ENCODE peak calls at places on chromosomes 7 and 10, in nine cellular contexts. N is osteoblast; S is OCI-LY7; U is trophoblast cell; I is effector memory CD4-positive, alpha-beta T cell; P is Karpas-422; E is left ventricle myocardium inferior; J is WERI-Rb-1; W is colonic mucosa. T is an unnamed sample. For H3K9me3, the result is how much of the 10 kb centered on the place peaks cover.

GRCh38 chr7:63104666-63105065 is 894.0 kb upstream of the ZNF722 start:
- DNase-seq in U (no peak), I (no peak), W (no peak), N (no peak), J (no peak), P (no peak), E (no peak), S (no peak), T (no peak)

GRCh38 chr10:78526347-78526746 is 492.7 kb downstream of the RPS24 start:
- DNase-seq in N (no peak), P (no peak), U (no peak), E (no peak), W (no peak), I (no peak), S (no peak), J (no peak), T (no peak)

GRCh38 chr7:2530076-2530967 is 10.7 kb downstream of the LFNG start:
- DNase-seq in P (no peak), E (peak), N (peak), I (peak), U (no peak), S (no peak), W (peak), J (no peak), T (no peak)

GRCh38 chr10:33381897-33382578 is 47.6 kb upstream of the NRP1 start:
- DNase-seq in U (no peak), W (peak), N (peak), I (no peak), S (no peak), J (no peak), P (no peak), E (no peak), T (no peak)

GRCh38 chr7:114085592-114086490 is 167.0 kb upstream of the PPP1R3A start:
- DNase-seq in E (peak), W (peak), S (no peak), I (no peak), N (peak), U (peak), P (no peak), J (peak), T (peak)

GRCh38 chr7:94001396-94001795 is 2.8 kb downstream of the BET1 start:
- DNase-seq in U (no peak), W (no peak), S (no peak), P (no peak), E (no peak), N (peak), I (no peak), J (no peak), T (no peak)

GRCh38 chr10:29896053-29896452 is 163.3 kb downstream of the JCAD start:
- DNase-seq in U (no peak), N (peak), J (no peak), W (no peak), P (no peak), S (no peak), I (no peak), E (no peak), T (no peak)

GRCh38 chr10:18005781-18006456 is 54.2 kb downstream of the SLC39A12 start:
- DNase-seq in E (no peak), I (no peak), N (peak), W (no peak), S (no peak), U (no peak), P (no peak), J (no peak), T (no peak)

GRCh38 chr10:26503911-26504310 is 65.8 kb downstream of the APBB1IP start:
- DNase-seq in S (peak), P (no peak), J (peak), W (no peak), U (peak), N (no peak), I (no peak), E (no peak), T (no peak)

GRCh38 chr10:48289652-48290238 is 15.2 kb upstream of the FRMPD2 start:
- DNase-seq in E (peak), W (peak), I (peak), J (peak), U (peak), S (peak), N (no peak), P (peak), T (peak)

GRCh38 chr7:106367018-106367420 is 82.2 kb upstream of the NAMPT start:
- DNase-seq in U (peak), J (peak), I (no peak), S (peak), N (peak), E (no peak), P (peak), W (no peak), T (no peak)

GRCh38 chr10:25933653-25934608 is at the start of gene MYO3A:
- DNase-seq in E (no peak), U (no peak), I (no peak), P (no peak), N (no peak), J (peak), S (no peak), W (no peak), T (no peak)

GRCh38 chr7:151748733-151749132 is 128.2 kb downstream of the PRKAG2 start:
- DNase-seq in W (no peak), J (no peak), P (no peak), N (no peak), E (no peak), S (no peak), U (no peak), I (no peak), T (no peak)

GRCh38 chr7:150838965-150839650 is 13.2 kb upstream of the AOC1 start:
- DNase-seq in S (no peak), U (peak), I (no peak), P (no peak), J (no peak), E (no peak), N (no peak), W (no peak), T (no peak)

GRCh38 chr10:74786126-74786525 is 40.3 kb upstream of the KAT6B start:
- DNase-seq in I (no peak), N (no peak), E (no peak), S (no peak), W (no peak), P (no peak), U (no peak), J (no peak), T (no peak)

GRCh38 chr7:93890464-93891068 is at the start of gene TFPI2:
- DNase-seq in S (no peak), P (no peak), J (peak), U (peak), E (peak), N (peak), I (no peak), W (peak), T (peak)

GRCh38 chr7:5792268-5792667 is 10.8 kb upstream of the RNF216 start:
- DNase-seq in E (no peak), U (no peak), N (no peak), W (no peak), P (no peak), I (no peak), J (no peak), S (no peak), T (no peak)

GRCh38 chr10:77637986-77638765 is 568 bp upstream of the KCNMA1 start:
- DNase-seq in E (no peak), W (no peak), I (no peak), S (no peak), U (peak), N (peak), J (peak), P (peak), T (no peak)

GRCh38 chr10:6786579-6787031 is 206.5 kb upstream of the PRKCQ start:
- DNase-seq in I (no peak), J (no peak), P (no peak), N (no peak), E (no peak), W (no peak), U (peak), S (no peak), T (no peak)

GRCh38 chr10:70378122-70378521 is 4.3 kb downstream of the LRRC20 start:
- DNase-seq in U (peak), S (no peak), E (no peak), P (peak), I (no peak), N (peak), W (no peak), J (peak), T (no peak)

GRCh38 chr7:32952876-32953275 is 4.4 kb upstream of the FKBP9 start:
- DNase-seq in W (no peak), J (peak), U (no peak), N (peak), S (no peak), P (no peak), E (no peak), I (no peak), T (no peak)

GRCh38 chr7:11427686-11428273 is 404.2 kb downstream of the THSD7A start:
- DNase-seq in J (no peak), E (no peak), I (no peak), P (peak), S (peak), W (no peak), N (peak), U (peak), T (no peak)

GRCh38 chr7:115676080-115676479 is 354.5 kb downstream of the TFEC start:
- DNase-seq in E (no peak), W (no peak), I (no peak), P (no peak), N (no peak), S (no peak), U (peak), J (peak), T (no peak)

GRCh38 chr7:131899271-131900030 is 343.0 kb upstream of the PODXL start:
- DNase-seq in W (no peak), P (no peak), U (no peak), S (no peak), N (no peak), J (no peak), I (no peak), E (no peak), T (no peak)

GRCh38 chr10:63702107-63702506 is 180.9 kb downstream of the REEP3 start:
- DNase-seq in S (no peak), E (no peak), P (no peak), U (no peak), J (no peak), N (no peak), W (no peak), I (no peak), T (no peak)

GRCh38 chr10:119408072-119408471 is 134.4 kb downstream of the RGS10 start:
- DNase-seq in J (no peak), I (no peak), W (no peak), U (no peak), E (no peak), N (no peak), S (no peak), P (no peak), T (no peak)

GRCh38 chr10:43228783-43229207 is 38.1 kb downstream of the RASGEF1A start:
- DNase-seq in J (no peak), N (peak), S (no peak), U (no peak), W (no peak), P (no peak), I (no peak), E (peak), T (no peak)

GRCh38 chr7:55624813-55625212 is 52.5 kb upstream of the VOPP1 start:
- DNase-seq in I (no peak), E (no peak), W (no peak), U (no peak), N (no peak), S (no peak), J (no peak), P (no peak), T (no peak)

GRCh38 chr7:33757563-33758165 is 147.7 kb upstream of the BMPER start:
- DNase-seq in P (peak), E (no peak), S (peak), J (peak), N (no peak), W (peak), U (peak), I (no peak), T (peak)

GRCh38 chr7:156474241-156474743 is 166.3 kb upstream of the RNF32 start:
- DNase-seq in J (no peak), N (peak), U (no peak), S (no peak), E (no peak), P (no peak), I (no peak), W (no peak), T (no peak)

GRCh38 chr7:51237727-51238126 is 78.9 kb downstream of the COBL start:
- DNase-seq in W (no peak), P (no peak), I (no peak), U (no peak), J (no peak), S (no peak), E (no peak), N (no peak), T (no peak)

GRCh38 chr7:121576148-121576921 is 180.2 kb upstream of the FAM3C start:
- DNase-seq in U (no peak), N (no peak), J (no peak), I (no peak), W (no peak), P (no peak), E (no peak), S (no peak), T (no peak)

GRCh38 chr7:151454306-151454705 is 14.4 kb upstream of the CRYGN start:
- DNase-seq in E (no peak), W (no peak), J (no peak), I (no peak), S (no peak), U (no peak), P (no peak), N (no peak), T (no peak)

GRCh38 chr10:78756604-78757442 is 311.9 kb upstream of the ZMIZ1 start:
- DNase-seq in W (peak), N (peak), S (no peak), I (no peak), P (peak), U (peak), E (peak), J (no peak), T (peak)

GRCh38 chr7:5332579-5332978 is 49.8 kb downstream of the SLC29A4 start:
- DNase-seq in E (no peak), I (no peak), N (peak), U (no peak), J (no peak), S (no peak), P (no peak), W (no peak), T (no peak)

GRCh38 chr7:135801045-135801693 is 52.6 kb upstream of the FAM180A start:
- DNase-seq in I (peak), P (peak), E (no peak), U (peak), W (peak), N (no peak), J (peak), S (peak), T (peak)

GRCh38 chr7:57775396-57776088 is 325.6 kb downstream of the ZNF716 start:
- DNase-seq in J (no peak), N (no peak), U (no peak), S (no peak), E (no peak), W (no peak), I (no peak), P (no peak), T (no peak)

GRCh38 chr7:149871576-149871975 is 2.2 kb upstream of the ATP6V0E2 start:
- DNase-seq in E (no peak), U (no peak), S (no peak), N (peak), P (no peak), W (peak), I (no peak), J (peak), T (no peak)

GRCh38 chr7:131467788-131468187 is 88.6 kb downstream of the PODXL start:
- DNase-seq in E (no peak), J (no peak), I (no peak), P (no peak), U (no peak), N (no peak), W (no peak), S (no peak), T (no peak)

GRCh38 chr7:27868117-27868516 is 128.2 kb downstream of the TAX1BP1 start:
- DNase-seq in W (no peak), E (no peak), U (peak), J (no peak), P (no peak), N (no peak), I (no peak), S (no peak), T (no peak)

GRCh38 chr10:114634607-114634974 is 23.5 kb downstream of the ABLIM1 start:
- DNase-seq in J (no peak), U (peak), W (no peak), E (peak), S (no peak), I (no peak), P (no peak), N (peak), T (peak)
- H3K4me3 ChIP-seq in J (no peak), U (no peak), W (no peak), E (peak), S (no peak), I (no peak), P (no peak), N (no peak), T (no peak)

GRCh38 chr7:75995052-75995471 is 667 bp upstream of the TMEM120A start:
- DNase-seq in N (peak), W (no peak), U (no peak), I (no peak), S (no peak), E (no peak), P (no peak), J (no peak), T (peak)
- H3K27ac ChIP-seq in N (peak), W (peak), U (no peak), I (no peak), S (no peak), E (peak), P (no peak), J (peak), T (peak)

GRCh38 chr7:157547611-157548010 is 210.8 kb downstream of the DNAJB6 start:
- DNase-seq in U (no peak), E (no peak), S (no peak), W (no peak), P (no peak), N (peak), J (peak), I (no peak), T (no peak)
- H3K9me3 ChIP-seq in U (under half), E (under half), S (under half), W (under half), P (under half), N (under half), J (under half), I (under half), T (under half)

DNA sequence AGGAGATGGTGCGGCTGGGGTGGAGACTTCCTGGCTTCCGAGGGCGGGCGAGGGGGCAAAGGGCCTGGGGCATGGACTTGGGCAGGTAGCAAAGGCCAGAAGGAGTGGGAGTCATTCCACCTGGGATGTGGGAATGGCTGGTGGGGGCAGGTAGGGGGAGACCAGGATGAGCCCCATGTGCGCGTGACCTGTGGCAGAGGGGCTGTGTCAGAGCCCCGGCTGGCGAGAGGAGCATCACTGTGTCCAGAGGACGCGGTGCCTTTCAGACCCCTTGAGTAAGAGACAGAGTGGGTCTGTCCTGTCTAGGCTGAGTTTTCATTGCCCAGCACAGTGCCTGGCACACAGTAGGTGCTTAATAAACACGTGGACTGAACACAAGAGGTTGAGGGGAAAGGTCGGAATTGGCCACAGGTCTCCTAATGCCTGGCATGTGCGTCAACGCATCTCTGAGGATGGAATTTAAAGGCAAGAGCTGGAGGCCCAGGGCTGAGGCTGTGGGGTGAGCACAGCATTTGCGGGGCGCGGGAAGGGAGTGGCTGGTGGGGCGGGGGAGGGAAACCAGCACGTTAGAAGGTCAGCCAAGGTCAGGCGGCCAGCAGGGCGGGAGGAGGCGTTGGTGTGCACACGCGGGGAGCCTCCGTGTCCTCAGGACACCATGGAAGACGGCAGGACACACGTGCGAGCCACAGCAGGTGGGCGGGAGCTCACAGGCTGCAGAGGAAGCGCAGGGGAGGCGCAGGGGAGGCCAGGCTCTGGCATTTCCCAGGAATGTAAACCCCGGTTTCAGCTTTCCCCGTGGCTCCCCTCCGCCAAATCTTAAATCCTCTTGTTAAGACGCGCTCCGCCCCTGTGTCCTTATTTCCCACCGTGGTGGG is 51.8 kb downstream of the CUX1 start:
- DNase-seq in N (no peak), U (peak), S (peak), W (no peak), E (no peak), I (no peak), P (peak), J (peak), T (no peak)
- H3K4me3 ChIP-seq in N (no peak), U (no peak), S (peak), W (no peak), E (no peak), I (no peak), P (peak), J (no peak), T (no peak)

GRCh38 chr7:16667355-16667754 is 21.4 kb downstream of the BZW2 start:
- DNase-seq in E (no peak), S (no peak), I (no peak), U (peak), N (no peak), J (no peak), W (no peak), P (no peak), T (no peak)
- H3K27ac ChIP-seq in E (peak), S (no peak), I (no peak), U (peak), N (peak), J (no peak), W (no peak), P (no peak), T (no peak)

DNA sequence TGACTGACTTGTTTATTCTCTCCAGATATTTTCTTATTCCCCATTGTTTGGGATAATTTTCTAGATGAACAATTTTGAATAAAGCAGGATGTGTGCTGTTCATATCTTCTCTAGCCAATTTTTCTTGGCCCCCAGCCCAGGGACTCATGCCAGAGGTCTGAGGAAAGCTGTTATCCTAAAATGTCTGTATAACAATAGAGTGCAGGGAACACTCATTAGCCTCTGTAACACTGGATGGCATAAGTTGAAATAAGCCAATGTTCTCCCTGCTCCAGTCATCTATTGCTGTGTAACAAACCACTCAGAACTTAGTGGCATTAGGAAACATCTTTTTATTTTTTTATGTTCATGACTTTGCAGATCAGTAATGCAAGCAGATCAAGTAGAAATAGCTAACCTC is 121.7 kb upstream of the TRIM24 start:
- DNase-seq in U (no peak), J (no peak), E (peak), P (no peak), W (peak), I (no peak), S (no peak), N (no peak), T (peak)
- H3K9me3 ChIP-seq in U (under half), J (under half), E (half or more), P (under half), W (under half), I (under half), S (under half), N (under half), T (half or more)